ENCODE peak calls at places on chromosomes 11 and 22, in four cellular contexts. S, E, U and W are unnamed samples.

GRCh38 chr11:12813371-12814225 is 139.4 kb downstream of the TEAD1 start:
- DNase-seq in S (peak; percentile 93), E (no peak), U (peak; percentile 92), W (no peak)

GRCh38 chr11:119376197-119376847 is 5.2 kb downstream of the USP2 start:
- DNase-seq in S (no peak), E (peak; percentile 85), U (no peak), W (no peak)

GRCh38 chr11:64655901-64656601 is 65.0 kb downstream of the SLC22A12 start:
- DNase-seq in S (peak; percentile 40), E (no peak), U (peak; percentile 51), W (no peak)

GRCh38 chr11:2806351-2807058 is 79.1 kb downstream of the CDKN1C start:
- DNase-seq in S (no peak), E (peak; percentile 19), U (no peak), W (no peak)

GRCh38 chr11:109680127-109680526 is 258.1 kb downstream of the C11orf87 start:
- DNase-seq in S (peak; percentile 25), E (no peak), U (no peak), W (no peak)

GRCh38 chr11:104531075-104531474 is 367.1 kb upstream of the PDGFD start:
- DNase-seq in S (no peak), E (no peak), U (no peak), W (no peak)

GRCh38 chr22:49017769-49018330 is 809.8 kb downstream of the BRD1 start:
- DNase-seq in S (no peak), E (no peak), U (no peak), W (no peak)

GRCh38 chr11:68043349-68044144 is 4.7 kb downstream of the TCIRG1 start:
- DNase-seq in S (peak; percentile 55), E (peak; percentile 82), U (peak; percentile 92), W (no peak)

GRCh38 chr11:8055836-8056526 is 25.0 kb upstream of the TUB start:
- DNase-seq in S (no peak), E (no peak), U (no peak), W (no peak)

GRCh38 chr11:68651208-68651984 is 32.9 kb upstream of the GAL start:
- DNase-seq in S (peak; percentile 18), E (no peak), U (no peak), W (no peak)